ENCODE peak calls at places on chromosomes 16 and 17, in nine cellular contexts. V, Y, F, B, U, D, N, C and S are unnamed samples.

GRCh38 chr17:1461193-1461944 is 5.3 kb upstream of the CRK start:
- DNase-seq in V (no peak), Y (no peak), F (no peak), B (no peak), U (no peak), D (no peak), N (no peak), C (no peak), S (no peak)

GRCh38 chr17:67435122-67435521 is 58.0 kb downstream of the PITPNC1 start:
- DNase-seq in V (no peak), Y (no peak), F (no peak), B (no peak), U (no peak), D (no peak), N (no peak), C (no peak), S (no peak)

GRCh38 chr17:40922239-40922638 is 15.2 kb downstream of the KRT23 start:
- DNase-seq in V (no peak), Y (peak), F (peak), B (peak), U (peak), D (no peak), N (no peak), C (no peak), S (no peak)

GRCh38 chr17:58728831-58729230 is 26.8 kb upstream of the PPM1E start:
- DNase-seq in V (no peak), Y (peak), F (no peak), B (peak), U (no peak), D (no peak), N (no peak), C (no peak), S (no peak)

GRCh38 chr17:2081564-2081963 is 26.7 kb downstream of the HIC1 start:
- DNase-seq in V (no peak), Y (peak), F (no peak), B (no peak), U (no peak), D (no peak), N (no peak), C (no peak), S (no peak)

GRCh38 chr16:89359296-89360147 is 130.8 kb downstream of the ANKRD11 start:
- DNase-seq in V (no peak), Y (no peak), F (no peak), B (no peak), U (no peak), D (no peak), N (no peak), C (no peak), S (no peak)

GRCh38 chr16:12267491-12267890 is 291.0 kb downstream of the SNX29 start:
- DNase-seq in V (no peak), Y (no peak), F (no peak), B (no peak), U (no peak), D (no peak), N (no peak), C (no peak), S (no peak)

GRCh38 chr16:72722552-72722951 is 325.4 kb downstream of the ZFHX3 start:
- DNase-seq in V (peak), Y (no peak), F (no peak), B (no peak), U (no peak), D (peak), N (no peak), C (no peak), S (no peak)

GRCh38 chr17:4032738-4033137 is 68.5 kb upstream of the ATP2A3 start:
- DNase-seq in V (peak), Y (no peak), F (no peak), B (no peak), U (no peak), D (peak), N (no peak), C (no peak), S (no peak)

GRCh38 chr16:27216297-27216885 is 13.1 kb downstream of the KDM8 start:
- DNase-seq in V (no peak), Y (no peak), F (no peak), B (no peak), U (no peak), D (no peak), N (no peak), C (no peak), S (no peak)

GRCh38 chr17:33732116-33732515 is 439.0 kb upstream of the ASIC2 start:
- DNase-seq in V (no peak), Y (peak), F (no peak), B (peak), U (no peak), D (peak), N (no peak), C (no peak), S (no peak)

GRCh38 chr17:79466562-79467350 is 144.1 kb downstream of the RBFOX3 start:
- DNase-seq in V (no peak), Y (no peak), F (no peak), B (no peak), U (no peak), D (no peak), N (no peak), C (no peak), S (no peak)

GRCh38 chr16:27639588-27640276 is 89.8 kb downstream of the KATNIP start:
- DNase-seq in V (peak), Y (peak), F (peak), B (peak), U (no peak), D (peak), N (no peak), C (no peak), S (no peak)

GRCh38 chr17:2056221-2057129 is 1.6 kb downstream of the HIC1 start:
- DNase-seq in V (peak), Y (peak), F (no peak), B (peak), U (no peak), D (peak), N (peak), C (peak), S (no peak)

GRCh38 chr17:43329183-43329582 is 69.6 kb upstream of the ARL4D start:
- DNase-seq in V (no peak), Y (no peak), F (no peak), B (no peak), U (no peak), D (no peak), N (no peak), C (no peak), S (no peak)

GRCh38 chr16:79599837-79600635 is 501 bp downstream of the MAF start:
- DNase-seq in V (peak), Y (no peak), F (no peak), B (peak), U (peak), D (peak), N (peak), C (peak), S (no peak)

GRCh38 chr17:31820691-31821435 is 38.2 kb downstream of the COPRS start:
- DNase-seq in V (no peak), Y (peak), F (no peak), B (no peak), U (no peak), D (no peak), N (no peak), C (no peak), S (no peak)

GRCh38 chr16:57578521-57579360 is 36.3 kb downstream of the ADGRG5 start:
- DNase-seq in V (peak), Y (no peak), F (no peak), B (no peak), U (no peak), D (no peak), N (no peak), C (no peak), S (no peak)

GRCh38 chr16:64893386-64893785 is 228.5 kb downstream of the CDH11 start:
- DNase-seq in V (no peak), Y (peak), F (no peak), B (no peak), U (no peak), D (no peak), N (no peak), C (no peak), S (no peak)

GRCh38 chr16:85734311-85735017 is 16.4 kb downstream of the C16orf74 start:
- DNase-seq in V (no peak), Y (no peak), F (no peak), B (no peak), U (no peak), D (no peak), N (no peak), C (no peak), S (no peak)

GRCh38 chr16:27690604-27691003 is 140.7 kb downstream of the KATNIP start:
- DNase-seq in V (peak), Y (peak), F (no peak), B (peak), U (no peak), D (peak), N (no peak), C (no peak), S (no peak)

GRCh38 chr17:45388604-45389325 is 43.9 kb downstream of the ARHGAP27 start:
- DNase-seq in V (no peak), Y (peak), F (peak), B (peak), U (no peak), D (no peak), N (no peak), C (no peak), S (no peak)

GRCh38 chr17:2011421-2012371 is 13.4 kb downstream of the RTN4RL1 start:
- DNase-seq in V (peak), Y (no peak), F (peak), B (peak), U (peak), D (peak), N (no peak), C (no peak), S (no peak)

GRCh38 chr16:69888005-69888560 is 63.1 kb upstream of the CLEC18A start:
- DNase-seq in V (no peak), Y (no peak), F (no peak), B (no peak), U (no peak), D (no peak), N (no peak), C (no peak), S (no peak)

GRCh38 chr17:78356163-78356713 is 3.6 kb downstream of the SOCS3 start:
- DNase-seq in V (peak), Y (peak), F (peak), B (peak), U (no peak), D (peak), N (no peak), C (peak), S (no peak)

GRCh38 chr16:85310868-85311585 is 198.8 kb upstream of the CIBAR2 start:
- DNase-seq in V (no peak), Y (no peak), F (no peak), B (no peak), U (no peak), D (no peak), N (no peak), C (peak), S (no peak)

DNA sequence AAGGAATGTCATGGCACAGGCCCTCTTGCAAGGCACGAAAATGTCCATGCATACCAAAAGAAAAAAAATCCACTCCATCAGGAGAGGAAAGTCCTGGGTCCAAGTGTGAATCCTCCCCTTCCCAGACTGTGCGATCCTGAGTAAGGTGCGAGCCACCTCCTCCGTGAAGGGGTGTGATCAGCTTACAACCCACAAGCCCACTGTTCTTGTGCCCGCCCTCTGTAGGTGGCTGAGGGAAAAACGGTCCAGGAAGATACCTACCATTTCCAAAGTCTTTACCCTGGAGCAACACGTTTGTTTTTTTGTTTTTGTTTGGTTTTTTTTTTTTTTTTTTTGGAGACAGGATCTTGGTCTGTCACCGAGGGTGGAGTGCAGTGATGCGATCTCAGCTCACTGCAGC is 116.5 kb downstream of the ZNF423 start:
- DNase-seq in V (peak), Y (no peak), F (no peak), B (no peak), U (no peak), D (peak), N (no peak), C (no peak), S (no peak)
- TF ChIP-seq CTCF in V (peak), Y (no peak), F (no peak), B (no peak), U (no peak), D (peak), N (no peak), C (no peak), S (peak)

GRCh38 chr17:6279659-6280058 is 155.3 kb downstream of the AIPL1 start:
- DNase-seq in V (peak), Y (no peak), F (no peak), B (no peak), U (no peak), D (peak), N (no peak), C (no peak), S (no peak)
- TF ChIP-seq CTCF in V (peak), Y (no peak), F (no peak), B (no peak), U (no peak), D (peak), N (no peak), C (no peak), S (no peak)

GRCh38 chr16:84144301-84144858 is 597 bp downstream of the HSDL1 start:
- DNase-seq in V (no peak), Y (peak), F (no peak), B (peak), U (peak), D (peak), N (peak), C (peak), S (no peak)
- TF ChIP-seq CTCF in V (no peak), Y (no peak), F (peak), B (no peak), U (no peak), D (no peak), N (no peak), C (no peak), S (peak)

GRCh38 chr16:23893976-23894375 is 58.2 kb downstream of the PRKCB start:
- DNase-seq in V (no peak), Y (no peak), F (no peak), B (no peak), U (no peak), D (no peak), N (no peak), C (no peak), S (no peak)
- TF ChIP-seq CTCF in V (no peak), Y (no peak), F (no peak), B (no peak), U (no peak), D (no peak), N (no peak), C (no peak), S (no peak)

DNA sequence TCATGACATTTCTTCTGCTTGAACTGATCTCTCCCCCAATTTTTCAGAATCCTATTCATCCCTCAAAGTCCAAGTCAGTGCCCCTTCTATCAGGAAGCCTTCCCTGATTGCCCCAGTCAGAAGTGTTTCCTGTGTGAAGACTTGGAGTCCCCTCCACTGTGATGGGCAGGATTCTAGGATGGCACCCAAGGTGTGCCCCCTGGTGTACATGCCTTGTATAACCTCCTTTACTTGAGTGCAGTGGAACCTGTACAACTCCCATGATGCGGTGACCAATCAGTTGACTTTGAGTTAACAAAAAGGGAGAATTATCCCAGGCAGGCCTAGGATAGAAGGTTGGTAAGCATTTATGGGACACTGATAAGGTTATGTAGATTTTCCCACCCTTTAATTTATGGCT is 23.4 kb downstream of the MYH13 start:
- DNase-seq in V (peak), Y (no peak), F (no peak), B (no peak), U (no peak), D (peak), N (no peak), C (no peak), S (no peak)
- TF ChIP-seq CTCF in V (peak), Y (no peak), F (peak), B (no peak), U (no peak), D (peak), N (no peak), C (no peak), S (peak)

GRCh38 chr17:64281962-64282752 is 19.1 kb upstream of the TEX2 start:
- DNase-seq in V (peak), Y (peak), F (peak), B (peak), U (peak), D (peak), N (peak), C (peak), S (no peak)
- TF ChIP-seq CTCF in V (peak), Y (peak), F (peak), B (peak), U (peak), D (peak), N (peak), C (peak), S (peak)

GRCh38 chr17:35586569-35587073 is 501 bp upstream of the AP2B1 start:
- DNase-seq in V (no peak), Y (no peak), F (no peak), B (no peak), U (no peak), D (no peak), N (no peak), C (no peak), S (no peak)

GRCh38 chr17:35588196-35588920 is 1.2 kb downstream of the AP2B1 start:
- DNase-seq in V (no peak), Y (peak), F (peak), B (peak), U (no peak), D (no peak), N (no peak), C (no peak), S (no peak)

GRCh38 chr17:35590249-35590824 is 3.2 kb downstream of the AP2B1 start:
- DNase-seq in V (no peak), Y (no peak), F (no peak), B (no peak), U (no peak), D (no peak), N (no peak), C (no peak), S (no peak)

DNA sequence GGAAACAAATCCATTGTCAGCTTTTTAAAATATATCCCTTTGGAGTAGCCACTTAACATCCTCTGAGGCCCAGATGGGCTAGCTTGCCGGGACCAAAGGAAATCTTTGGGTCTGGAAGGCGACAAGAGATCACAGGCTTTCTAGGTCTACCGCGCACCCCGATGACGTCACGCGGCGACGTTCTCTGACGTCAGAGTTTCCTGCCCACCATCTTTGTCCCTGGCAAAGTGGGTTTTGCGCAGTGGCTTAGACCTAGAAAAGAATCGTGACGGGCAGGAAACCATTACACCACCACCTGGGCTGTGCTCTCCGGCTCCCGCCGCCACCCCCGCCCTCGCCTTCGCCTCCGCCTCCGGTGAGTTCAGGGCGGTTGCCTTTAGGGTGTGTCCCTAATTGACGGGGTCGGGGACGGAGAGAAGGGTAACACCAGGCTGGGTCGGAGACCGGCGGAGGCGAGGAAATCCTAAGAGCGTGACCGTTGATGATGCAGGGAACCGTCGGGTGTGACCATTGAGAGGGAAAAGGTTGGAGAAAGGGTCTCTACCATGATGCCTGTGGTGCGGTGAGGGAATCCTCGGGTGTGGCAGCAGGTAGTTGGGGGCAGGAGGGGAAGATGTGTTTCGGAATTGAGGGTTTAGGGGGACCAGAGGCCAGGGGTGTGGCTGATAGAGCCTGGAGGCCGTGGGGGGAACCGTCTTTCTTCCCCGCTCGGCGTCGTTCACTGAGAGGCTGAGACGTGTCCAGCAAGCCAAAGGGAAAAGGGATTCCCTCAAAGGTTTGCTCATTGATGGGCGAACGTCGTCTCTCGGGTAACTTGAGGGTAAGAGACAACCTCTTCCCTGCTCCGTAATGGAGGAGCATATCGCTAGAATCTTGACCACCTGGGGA is at the start of gene AP2B1:
- DNase-seq in V (peak), Y (peak), F (peak), B (peak), U (peak), D (peak), N (peak), C (peak), S (no peak)
- TF ChIP-seq CTCF in V (no peak), Y (no peak), F (no peak), B (no peak), U (no peak), D (no peak), N (peak), C (peak), S (peak)